ENCODE peak calls at places on chromosome 3, in four cellular contexts. Q is H1, R is endothelial cell of umbilical vein, I is tibial nerve. S is an unnamed sample.

GRCh38 chr3:188360364-188360881 is 206.5 kb downstream of the LPP start:
- DNase-seq in Q (no peak), R (no peak), I (no peak), S (no peak)

GRCh38 chr3:124837730-124838186 is 49.4 kb downstream of the ITGB5 start:
- DNase-seq in Q (no peak), R (peak), I (peak), S (no peak)

GRCh38 chr3:46284981-46285683 is 42.9 kb downstream of the CCR3 start:
- DNase-seq in Q (no peak), R (no peak), I (no peak), S (no peak)

GRCh38 chr3:7651213-7651612 is 790.3 kb downstream of the GRM7 start:
- DNase-seq in Q (no peak), R (no peak), I (no peak), S (no peak)

GRCh38 chr3:81666502-81667121 is 94.8 kb downstream of the GBE1 start:
- DNase-seq in Q (no peak), R (peak), I (no peak), S (no peak)

GRCh38 chr3:145251311-145251710 is 909.7 kb downstream of the PLOD2 start:
- DNase-seq in Q (no peak), R (no peak), I (no peak), S (no peak)

GRCh38 chr3:116445291-116445841 is at the start of gene LSAMP:
- DNase-seq in Q (peak), R (no peak), I (no peak), S (no peak)

GRCh38 chr3:159711560-159712333 is 276.9 kb upstream of the IL12A start:
- DNase-seq in Q (no peak), R (peak), I (no peak), S (no peak)

GRCh38 chr3:70716832-70717231 is 404.4 kb upstream of the MDFIC2 start:
- DNase-seq in Q (no peak), R (peak), I (peak), S (no peak)
- TF ChIP-seq CTCF in Q (no peak), R (peak), I (peak), S (peak)

GRCh38 chr3:73423133-73423532 is 201.6 kb downstream of the PDZRN3 start:
- DNase-seq in Q (no peak), R (no peak), I (no peak), S (no peak)

GRCh38 chr3:73419993-73420392 is 204.7 kb downstream of the PDZRN3 start:
- DNase-seq in Q (no peak), R (no peak), I (no peak), S (no peak)

GRCh38 chr3:73418636-73419035 is 206.1 kb downstream of the PDZRN3 start:
- DNase-seq in Q (no peak), R (no peak), I (no peak), S (no peak)

GRCh38 chr3:73422556-73422955 is 202.2 kb downstream of the PDZRN3 start:
- DNase-seq in Q (no peak), R (no peak), I (no peak), S (no peak)

DNA sequence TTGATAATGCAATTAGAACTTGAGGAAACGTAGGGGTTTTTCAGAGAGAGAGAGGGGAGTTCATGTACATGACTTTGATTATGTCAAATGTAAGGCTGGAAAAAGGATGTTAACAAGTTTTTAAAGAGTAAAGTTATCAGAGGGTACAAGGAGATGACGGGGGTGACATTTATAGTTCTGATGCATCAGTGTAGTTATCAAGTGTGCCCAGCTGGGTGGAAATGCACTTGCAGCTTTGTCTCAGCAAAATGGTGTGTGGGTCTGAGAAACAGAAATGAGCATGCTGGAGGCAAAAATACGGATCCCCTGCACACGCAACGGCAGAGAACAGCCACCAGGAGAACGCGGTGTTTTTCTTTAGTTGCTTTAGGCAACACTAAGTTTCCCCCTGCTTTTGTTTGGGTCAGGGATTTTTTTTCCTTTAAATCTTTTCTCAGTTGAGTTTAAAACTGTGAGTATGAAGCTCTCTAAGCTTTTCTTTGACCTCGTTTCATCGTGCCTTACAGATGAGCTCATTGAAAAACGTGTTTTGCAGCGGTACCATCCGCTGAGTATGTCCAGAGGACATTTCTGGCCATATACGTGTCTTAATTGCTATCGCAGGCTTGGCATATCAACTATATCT is 205.4 kb downstream of the PDZRN3 start:
- DNase-seq in Q (no peak), R (no peak), I (no peak), S (no peak)
- TF ChIP-seq CTCF in Q (peak), R (no peak), I (no peak), S (no peak)

GRCh38 chr3:138340511-138340910 is 7.9 kb upstream of the MRAS start:
- DNase-seq in Q (no peak), R (no peak), I (no peak), S (no peak)
- TF ChIP-seq CTCF in Q (no peak), R (no peak), I (no peak), S (no peak)

GRCh38 chr3:59522550-59522949 is 472.7 kb upstream of the CFAP20DC start:
- DNase-seq in Q (no peak), R (no peak), I (no peak), S (no peak)

GRCh38 chr3:59526999-59527398 is 477.2 kb upstream of the CFAP20DC start:
- DNase-seq in Q (no peak), R (no peak), I (no peak), S (no peak)

GRCh38 chr3:59527493-59527892 is 477.7 kb upstream of the CFAP20DC start:
- DNase-seq in Q (no peak), R (no peak), I (no peak), S (no peak)
- TF ChIP-seq CTCF in Q (no peak), R (no peak), I (no peak), S (no peak)

GRCh38 chr3:10986592-10986991 is 6.0 kb upstream of the SLC6A1 start:
- DNase-seq in Q (no peak), R (no peak), I (no peak), S (no peak)

GRCh38 chr3:10985181-10985580 is 7.4 kb upstream of the SLC6A1 start:
- DNase-seq in Q (no peak), R (no peak), I (no peak), S (no peak)

GRCh38 chr3:10984371-10984896 is 8.1 kb upstream of the SLC6A1 start:
- DNase-seq in Q (no peak), R (no peak), I (no peak), S (no peak)

GRCh38 chr3:10988991-10989484 is 3.5 kb upstream of the SLC6A1 start:
- DNase-seq in Q (no peak), R (no peak), I (no peak), S (no peak)

GRCh38 chr3:10988003-10988402 is 4.5 kb upstream of the SLC6A1 start:
- DNase-seq in Q (no peak), R (no peak), I (no peak), S (no peak)
- TF ChIP-seq CTCF in Q (no peak), R (no peak), I (no peak), S (no peak)

DNA sequence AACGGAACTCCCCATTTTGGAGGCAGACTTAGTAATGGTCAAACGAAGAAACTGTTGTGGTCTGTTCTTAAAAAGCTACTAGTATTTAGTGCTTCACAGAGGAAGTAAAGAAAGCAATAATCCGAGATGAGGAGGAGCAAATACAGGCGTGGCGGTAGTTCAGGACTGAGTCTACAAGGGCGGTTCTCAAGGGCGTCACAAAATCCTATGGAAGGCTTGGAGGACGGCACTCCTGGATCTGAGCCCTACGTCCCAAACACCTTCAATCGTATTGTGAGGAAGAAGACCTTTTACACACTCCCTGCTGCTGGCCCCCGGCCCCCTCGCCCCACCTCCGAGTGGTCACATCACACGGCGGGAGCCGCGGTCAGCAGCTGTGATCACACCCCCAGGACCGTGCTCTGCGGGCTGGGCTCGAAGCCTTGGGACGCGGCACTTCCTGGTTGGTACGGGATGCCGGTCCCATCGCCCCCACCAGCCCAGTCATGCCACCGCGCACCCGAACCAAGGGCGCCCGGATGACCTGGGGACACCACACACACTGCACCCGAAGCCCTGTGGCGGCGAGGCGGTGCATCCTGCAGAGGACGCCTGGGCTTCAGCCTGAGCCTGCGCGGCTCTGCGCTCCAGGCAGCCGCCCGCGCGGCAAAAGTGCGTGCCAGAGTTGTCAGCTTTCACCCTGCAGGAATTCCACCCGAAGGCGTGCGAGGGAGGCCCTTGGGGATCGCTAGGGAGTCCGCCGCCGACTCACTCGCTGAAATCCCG is 588 bp downstream of the PLD1 start:
- DNase-seq in Q (peak), R (peak), I (peak), S (peak)
- TF ChIP-seq CTCF in Q (no peak), R (no peak), I (no peak), S (no peak)

S was measured in D721Med.